ENCODE peak calls at places on chromosome 16, in nine cellular contexts. H is choroid plexus epithelial cell; I is NCI-H774; O is HEK293T; X is activated CD8-positive, alpha-beta T cell treated with anti-CD3 and anti-CD28 coated beads for 36 hours; D is EH; C is osteocyte; Q is astrocyte of the spinal cord; F is stimulated activated effector memory CD8-positive, alpha-beta T cell treated with anti-CD3 and anti-CD28 coated beads, Interleukin-12 subunit alpha, Interleukin-12 subunit beta, amount 100 ng/mL, for 72 hours. E is an unnamed sample.

GRCh38 chr16:88412766-88413165 is 30.0 kb downstream of the ZNF469 start:
- DNase-seq in C (no peak), Q (no peak), H (no peak), D (no peak), F (no peak), X (no peak), I (no peak), O (no peak), E (no peak)

GRCh38 chr16:57480127-57480753 is 6.1 kb downstream of the DOK4 start:
- DNase-seq in H (peak; percentile 72), I (no peak), Q (no peak), O (no peak), D (peak; percentile 89), C (no peak), X (no peak), F (no peak), E (peak; percentile 53)

GRCh38 chr16:61289141-61289540 is 747.1 kb downstream of the CDH8 start:
- DNase-seq in Q (no peak), H (no peak), F (no peak), X (no peak), C (no peak), I (no peak), D (no peak), O (no peak), E (no peak)

GRCh38 chr16:69703638-69704037 is 22.7 kb downstream of the NQO1 start:
- DNase-seq in Q (peak; percentile 26), H (peak; percentile 47), D (peak; percentile 68), I (no peak), O (no peak), C (no peak), F (no peak), X (no peak), E (no peak)

GRCh38 chr16:80804061-80804450 is 342 bp downstream of the CDYL2 start:
- DNase-seq in H (peak; percentile 72), O (no peak), X (peak; percentile 70), C (no peak), F (peak; percentile 26), Q (peak; percentile 63), I (no peak), D (peak; percentile 67), E (peak; percentile 24)

GRCh38 chr16:13873835-13874438 is 46.0 kb upstream of the ERCC4 start:
- DNase-seq in H (peak; percentile 38), D (peak; percentile 20), F (no peak), Q (peak; percentile 10), O (peak; percentile 51), C (no peak), X (no peak), I (peak; percentile 1), E (peak; percentile 29)

GRCh38 chr16:86968866-86969265 is 348.3 kb downstream of the C16orf95 start:
- DNase-seq in F (no peak), Q (no peak), O (no peak), D (no peak), C (no peak), H (no peak), X (no peak), I (no peak), E (no peak)

GRCh38 chr16:81937305-81938038 is 73.8 kb downstream of the SDR42E1 start:
- DNase-seq in X (no peak), I (no peak), F (no peak), O (no peak), H (peak; percentile 32), C (no peak), Q (no peak), D (peak; percentile 28), E (peak; percentile 47)

GRCh38 chr16:79267781-79268180 is 332.8 kb downstream of the MAF start:
- DNase-seq in X (peak; percentile 66), C (no peak), F (no peak), D (no peak), O (no peak), Q (no peak), I (no peak), H (no peak), E (no peak)

GRCh38 chr16:67415872-67416793 is at the start of gene ZDHHC1:
- DNase-seq in X (peak; percentile 57), O (peak; percentile 86), C (peak; percentile 94), D (peak; percentile 69), Q (peak; percentile 65), F (peak; percentile 69), I (peak; percentile 30), H (peak; percentile 67), E (peak; percentile 76)

GRCh38 chr16:89190150-89190958 is 10.0 kb downstream of the SLC22A31 start:
- DNase-seq in I (no peak), O (no peak), C (no peak), Q (no peak), D (no peak), X (no peak), H (no peak), F (peak; percentile 2), E (no peak)

GRCh38 chr16:68640972-68641371 is 4.1 kb upstream of the CDH3 start:
- DNase-seq in I (no peak), C (no peak), H (peak; percentile 48), Q (peak; percentile 35), O (no peak), X (no peak), D (peak; percentile 68), F (no peak), E (no peak)

GRCh38 chr16:81480856-81481821 is 36.5 kb downstream of the CMIP start:
- DNase-seq in C (no peak), H (peak; percentile 42), F (no peak), O (no peak), I (no peak), Q (peak; percentile 18), D (peak; percentile 83), X (peak; percentile 59), E (peak; percentile 78)

GRCh38 chr16:87661561-87661960 is 59.3 kb downstream of the JPH3 start:
- DNase-seq in Q (peak; percentile 39), D (peak; percentile 56), I (no peak), X (peak; percentile 63), H (peak; percentile 59), F (no peak), C (peak; percentile 89), O (peak; percentile 42), E (peak; percentile 67)

GRCh38 chr16:74651841-74652240 is 14.8 kb downstream of the RFWD3 start:
- DNase-seq in C (no peak), X (no peak), O (no peak), H (no peak), Q (no peak), F (no peak), I (no peak), D (no peak), E (no peak)

GRCh38 chr16:86783626-86784266 is 205.4 kb downstream of the FOXL1 start:
- DNase-seq in D (peak; percentile 72), O (no peak), F (no peak), I (no peak), X (no peak), H (no peak), Q (peak; percentile 60), C (no peak), E (peak; percentile 96)

GRCh38 chr16:27317738-27318398 is 4.1 kb downstream of the IL4R start:
- DNase-seq in H (peak; percentile 49), I (no peak), D (no peak), Q (no peak), C (no peak), X (peak; percentile 86), O (no peak), F (no peak), E (no peak)

GRCh38 chr16:74456290-74456625 is 35.0 kb upstream of the CLEC18B start:
- DNase-seq in X (no peak), H (no peak), O (no peak), D (no peak), C (no peak), F (no peak), I (no peak), Q (no peak), E (no peak)

GRCh38 chr16:64455275-64455674 is 666.6 kb downstream of the CDH11 start:
- DNase-seq in X (no peak), Q (peak; percentile 67), H (peak; percentile 72), O (no peak), I (no peak), F (no peak), C (no peak), D (peak; percentile 48), E (peak; percentile 50)

E was measured in myocyte.